ENCODE peak calls at places on chromosomes 12 and 14, in six cellular contexts. T is IMR-90, R is H9, F is mesenchymal stem cell, I is H1, O is trophoblast cell. S is an unnamed sample.

GRCh38 chr12:18849761-18850160 is 111.8 kb downstream of the CAPZA3 start:
- DNase-seq in F (no peak), I (no peak), T (peak), R (no peak), O (peak), S (no peak)

GRCh38 chr12:76864791-76865400 is 13.9 kb downstream of the CSRP2 start:
- DNase-seq in T (peak), O (no peak), R (no peak), I (no peak), F (peak), S (no peak)

GRCh38 chr12:126570571-126570970 is 1505.3 kb downstream of the AACS start:
- DNase-seq in O (no peak), T (no peak), F (no peak), R (no peak), I (no peak), S (no peak)

GRCh38 chr14:100585448-100586152 is 1.6 kb downstream of the BEGAIN start:
- DNase-seq in I (no peak), R (no peak), F (no peak), T (no peak), O (no peak), S (no peak)

GRCh38 chr14:104930526-104931322 is 6.0 kb downstream of the PLD4 start:
- DNase-seq in I (no peak), F (no peak), T (no peak), R (peak), O (no peak), S (no peak)

GRCh38 chr12:76641961-76642360 is 82.4 kb upstream of the OSBPL8 start:
- DNase-seq in O (no peak), R (no peak), F (no peak), I (no peak), T (peak), S (no peak)

GRCh38 chr12:95083938-95084337 is 10.5 kb upstream of the NR2C1 start:
- DNase-seq in T (peak), O (peak), F (peak), I (peak), R (no peak), S (peak)

GRCh38 chr12:124824195-124824594 is 39.5 kb downstream of the SCARB1 start:
- DNase-seq in O (no peak), R (no peak), I (no peak), F (no peak), T (no peak), S (no peak)

GRCh38 chr12:16588812-16589211 is 17.1 kb downstream of the LMO3 start:
- DNase-seq in R (no peak), O (no peak), T (peak), I (no peak), F (no peak), S (no peak)

GRCh38 chr12:30698346-30698745 is 2.7 kb upstream of the IPO8 start:
- DNase-seq in R (no peak), T (no peak), O (no peak), I (no peak), F (no peak), S (no peak)

GRCh38 chr12:1660304-1661187 is 30.3 kb upstream of the ADIPOR2 start:
- DNase-seq in F (peak), O (peak), I (no peak), T (no peak), R (no peak), S (no peak)

GRCh38 chr12:39319180-39319579 is 123.7 kb downstream of the KIF21A start:
- DNase-seq in O (no peak), R (no peak), F (no peak), T (no peak), I (no peak), S (no peak)

GRCh38 chr12:112116232-112117060 is 7.9 kb upstream of the NAA25 start:
- DNase-seq in R (peak), F (peak), T (peak), O (no peak), I (peak), S (peak)

GRCh38 chr12:119668315-119668651 is 350 bp downstream of the PRKAB1 start:
- DNase-seq in T (peak), R (no peak), F (no peak), I (no peak), O (no peak), S (no peak)

GRCh38 chr12:119669744-119670472 is 2.0 kb downstream of the PRKAB1 start:
- DNase-seq in T (no peak), I (no peak), F (no peak), O (no peak), R (no peak), S (no peak)

GRCh38 chr12:119666900-119667576 is 895 bp upstream of the PRKAB1 start:
- DNase-seq in T (no peak), O (no peak), I (no peak), R (no peak), F (no peak), S (no peak)

GRCh38 chr12:119666226-119666808 is 1.6 kb upstream of the PRKAB1 start:
- DNase-seq in I (no peak), F (no peak), R (no peak), O (no peak), T (no peak), S (no peak)

DNA sequence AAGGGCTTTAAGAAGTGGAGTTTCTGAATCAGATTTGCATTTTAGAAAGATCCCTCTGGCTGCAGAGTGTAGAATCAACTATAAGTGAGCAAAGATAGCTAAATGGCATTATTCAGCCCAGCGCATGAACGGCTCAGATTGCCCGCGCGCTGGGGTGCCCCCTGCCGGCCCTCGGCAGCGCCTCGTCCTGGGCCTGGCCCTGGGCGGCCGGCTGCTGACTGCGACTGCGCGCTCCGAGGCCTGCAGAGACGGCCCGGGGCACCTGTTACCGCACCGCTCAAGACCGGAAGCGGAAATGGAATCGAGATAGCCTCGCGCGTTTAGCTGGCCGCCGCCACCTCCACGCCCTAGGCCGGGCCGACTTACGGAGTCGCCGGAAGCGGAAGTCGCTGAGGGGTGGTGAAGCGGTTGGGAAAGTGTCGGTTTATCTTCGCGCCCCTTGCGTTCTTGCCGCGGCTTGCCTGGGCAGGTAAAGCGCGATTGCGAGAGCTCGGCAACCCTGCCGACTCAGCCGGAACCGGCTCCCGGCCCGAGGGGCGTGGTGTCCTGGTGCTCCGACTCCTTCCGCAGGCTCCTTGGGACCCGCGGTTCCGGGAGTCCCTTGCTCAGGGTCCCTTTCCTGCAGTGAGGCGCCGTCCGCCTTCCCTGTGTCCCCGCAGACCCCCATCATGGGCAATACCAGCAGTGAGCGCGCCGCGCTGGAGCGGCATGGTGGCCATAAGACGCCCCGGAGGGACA is at the start of gene PRKAB1:
- DNase-seq in F (peak), I (peak), O (peak), R (peak), T (peak), S (peak)
- H2BK5ac ChIP-seq in F (peak), I (peak), O (peak), R (peak), T (peak), S (no peak)

GRCh38 chr12:70733385-70733784 is 96.2 kb upstream of the PTPRB start:
- DNase-seq in F (peak), I (peak), R (no peak), O (peak), T (peak), S (peak)
- H3K14ac ChIP-seq in F (no peak), I (no peak), R (no peak), O (no peak), T (no peak), S (no peak)

DNA sequence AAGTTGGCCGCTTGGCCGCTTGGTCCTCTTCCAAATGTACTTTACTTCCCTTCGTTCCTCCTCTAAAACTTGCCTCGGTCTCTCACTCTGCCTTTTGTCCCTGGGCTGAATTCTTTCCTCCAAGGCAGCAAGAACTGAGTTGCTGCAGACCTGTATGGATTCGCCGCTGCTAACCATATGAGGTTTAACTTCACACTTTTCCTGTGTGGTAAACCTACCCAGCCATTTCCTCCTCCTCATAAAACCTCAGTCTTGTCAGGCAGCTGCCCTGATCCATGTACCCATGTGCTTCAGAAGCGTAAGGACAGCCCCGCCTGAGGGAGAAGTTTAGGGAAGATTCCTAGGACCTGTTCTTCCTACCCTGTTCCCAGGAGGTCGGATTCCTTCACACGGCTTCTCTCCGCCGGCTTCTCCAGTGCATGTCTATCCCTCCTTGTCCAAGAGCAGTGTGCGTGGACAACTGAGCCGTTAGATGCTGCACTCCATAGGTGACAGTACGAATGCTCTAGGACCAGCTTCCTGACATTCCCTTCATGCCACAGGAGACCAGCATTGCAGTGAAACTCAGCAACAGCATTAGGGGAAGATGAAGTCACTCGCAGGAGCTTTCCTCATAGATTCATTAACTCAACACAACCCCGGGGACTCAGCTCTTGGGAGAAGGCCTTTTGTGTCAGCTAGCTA is 188.1 kb downstream of the MON2 start:
- DNase-seq in R (peak), T (no peak), F (no peak), O (peak), I (no peak), S (no peak)
- H2BK5ac ChIP-seq in R (no peak), T (no peak), F (no peak), O (no peak), I (peak), S (no peak)

GRCh38 chr14:102212845-102213244 is 73.1 kb downstream of the WDR20 start:
- DNase-seq in O (no peak), F (no peak), R (no peak), I (no peak), T (no peak), S (no peak)
- H3K14ac ChIP-seq in O (no peak), F (no peak), R (no peak), I (no peak), T (no peak), S (no peak)